ENCODE peak calls at places on chromosome 2, in four cellular contexts. W is ecto neural progenitor cell, T is nephron progenitor cell, M is omental fat pad. L is an unnamed sample.

GRCh38 chr2:189870396-189871089 is 86.3 kb downstream of the PMS1 start:
- DNase-seq in W (no peak), M (no peak), T (no peak), L (no peak)

GRCh38 chr2:145755019-145755837 is 1235.3 kb upstream of the ZEB2 start:
- DNase-seq in T (no peak), M (no peak), W (no peak), L (no peak)

GRCh38 chr2:187586091-187586632 is 31.9 kb upstream of the TFPI start:
- DNase-seq in W (no peak), M (no peak), T (no peak), L (no peak)

GRCh38 chr2:135546432-135546831 is 15.1 kb downstream of the R3HDM1 start:
- DNase-seq in M (no peak), T (no peak), W (no peak), L (no peak)

GRCh38 chr2:1489486-1489885 is 76.2 kb downstream of the TPO start:
- DNase-seq in M (no peak), T (no peak), W (no peak), L (no peak)

GRCh38 chr2:190550137-190550536 is 15.6 kb upstream of the NEMP2 start:
- DNase-seq in T (no peak), W (no peak), M (no peak), L (no peak)

GRCh38 chr2:73942664-73943063 is 16.0 kb downstream of the DGUOK start:
- DNase-seq in M (no peak), W (no peak), T (no peak), L (no peak)

GRCh38 chr2:55231546-55232083 is 478 bp downstream of the CLHC1 start:
- DNase-seq in M (no peak), T (no peak), W (no peak), L (no peak)

GRCh38 chr2:231922311-231922710 is 3.9 kb downstream of the NPPC start:
- DNase-seq in W (no peak), M (no peak), T (no peak), L (no peak)

GRCh38 chr2:3476386-3477033 is 42.8 kb downstream of the ADI1 start:
- DNase-seq in M (no peak), W (no peak), T (no peak), L (no peak)

GRCh38 chr2:209577376-209578357 is 153.8 kb downstream of the MAP2 start:
- DNase-seq in M (no peak), T (no peak), W (no peak), L (no peak)

GRCh38 chr2:222949690-222950323 is 89.0 kb downstream of the ACSL3 start:
- DNase-seq in T (no peak), M (no peak), W (no peak), L (no peak)

GRCh38 chr2:59196511-59196910 is 955.4 kb upstream of the FANCL start:
- DNase-seq in W (no peak), M (no peak), T (no peak), L (no peak)

GRCh38 chr2:134253804-134254203 is at the start of gene MGAT5:
- DNase-seq in M (no peak), T (no peak), W (no peak), L (no peak)

L was measured in esophagus muscularis mucosa.